ENCODE peak calls at places on chromosome X, in ten cellular contexts. K, Y, E, J, G, S, A, W, N and X are unnamed samples.

GRCh38 chrX:9864011-9864410 is 77.8 kb downstream of the SHROOM2 start:
- DNase-seq in J (peak; percentile 75), N (no peak), E (no peak), A (no peak), G (no peak), Y (no peak), K (no peak), S (no peak), W (no peak), X (no peak)

GRCh38 chrX:69145714-69146113 is 19.5 kb downstream of the PJA1 start:
- DNase-seq in S (no peak), Y (no peak), G (no peak), W (no peak), A (no peak), N (no peak), E (no peak), J (no peak), K (no peak), X (no peak)

GRCh38 chrX:30831082-30831481 is 58.0 kb downstream of the TAB3 start:
- DNase-seq in W (no peak), S (peak; percentile 6), N (no peak), G (no peak), A (no peak), Y (peak; percentile 9), K (no peak), J (no peak), E (no peak), X (peak; percentile 29)

GRCh38 chrX:103404225-103405008 is 28.1 kb downstream of the BEX3 start:
- DNase-seq in J (peak; percentile 82), E (peak; percentile 56), S (peak; percentile 88), A (peak; percentile 50), Y (peak; percentile 91), G (peak; percentile 79), W (peak; percentile 91), K (peak; percentile 62), N (peak; percentile 93), X (peak; percentile 59)

GRCh38 chrX:105475801-105476200 is 255.3 kb upstream of the TEX13A start:
- DNase-seq in G (no peak), K (no peak), N (no peak), Y (no peak), J (no peak), E (no peak), S (no peak), A (no peak), W (no peak), X (no peak)

GRCh38 chrX:23246001-23246400 is 88.6 kb upstream of the PTCHD1 start:
- DNase-seq in Y (no peak), W (no peak), K (no peak), S (peak; percentile 82), A (no peak), E (no peak), N (no peak), J (no peak), G (no peak), X (no peak)

GRCh38 chrX:13863326-13863725 is 46.4 kb upstream of the GPM6B start:
- DNase-seq in A (no peak), E (no peak), G (no peak), Y (no peak), S (peak; percentile 32), K (no peak), W (no peak), N (no peak), J (no peak), X (no peak)

GRCh38 chrX:18886005-18886343 is 97.9 kb downstream of the PHKA2 start:
- DNase-seq in W (no peak), J (peak; percentile 29), A (no peak), S (no peak), Y (no peak), N (no peak), K (no peak), E (no peak), G (no peak), X (peak; percentile 29)

GRCh38 chrX:68365356-68365755 is 67.9 kb downstream of the OPHN1 start:
- DNase-seq in J (no peak), G (no peak), N (peak; percentile 6), S (no peak), W (peak; percentile 47), E (no peak), K (no peak), Y (no peak), A (no peak), X (no peak)

GRCh38 chrX:2391869-2392606 is 108.7 kb downstream of the DHRSX start:
- DNase-seq in E (no peak), S (peak; percentile 96), N (peak; percentile 93), G (no peak), A (no peak), K (no peak), W (peak; percentile 82), J (peak; percentile 79), Y (peak; percentile 95), X (peak; percentile 69)

GRCh38 chrX:107731831-107732502 is 43.6 kb downstream of the TSC22D3 start:
- DNase-seq in S (peak; percentile 79), J (no peak), Y (peak; percentile 88), E (peak; percentile 94), A (peak; percentile 81), G (peak; percentile 90), K (peak; percentile 81), N (peak; percentile 97), W (peak; percentile 58), X (peak; percentile 78)

GRCh38 chrX:149036086-149036485 is 469.0 kb downstream of the IDS start:
- DNase-seq in A (no peak), G (no peak), W (no peak), S (no peak), J (no peak), N (peak; percentile 27), Y (no peak), K (no peak), E (no peak), X (no peak)

DNA sequence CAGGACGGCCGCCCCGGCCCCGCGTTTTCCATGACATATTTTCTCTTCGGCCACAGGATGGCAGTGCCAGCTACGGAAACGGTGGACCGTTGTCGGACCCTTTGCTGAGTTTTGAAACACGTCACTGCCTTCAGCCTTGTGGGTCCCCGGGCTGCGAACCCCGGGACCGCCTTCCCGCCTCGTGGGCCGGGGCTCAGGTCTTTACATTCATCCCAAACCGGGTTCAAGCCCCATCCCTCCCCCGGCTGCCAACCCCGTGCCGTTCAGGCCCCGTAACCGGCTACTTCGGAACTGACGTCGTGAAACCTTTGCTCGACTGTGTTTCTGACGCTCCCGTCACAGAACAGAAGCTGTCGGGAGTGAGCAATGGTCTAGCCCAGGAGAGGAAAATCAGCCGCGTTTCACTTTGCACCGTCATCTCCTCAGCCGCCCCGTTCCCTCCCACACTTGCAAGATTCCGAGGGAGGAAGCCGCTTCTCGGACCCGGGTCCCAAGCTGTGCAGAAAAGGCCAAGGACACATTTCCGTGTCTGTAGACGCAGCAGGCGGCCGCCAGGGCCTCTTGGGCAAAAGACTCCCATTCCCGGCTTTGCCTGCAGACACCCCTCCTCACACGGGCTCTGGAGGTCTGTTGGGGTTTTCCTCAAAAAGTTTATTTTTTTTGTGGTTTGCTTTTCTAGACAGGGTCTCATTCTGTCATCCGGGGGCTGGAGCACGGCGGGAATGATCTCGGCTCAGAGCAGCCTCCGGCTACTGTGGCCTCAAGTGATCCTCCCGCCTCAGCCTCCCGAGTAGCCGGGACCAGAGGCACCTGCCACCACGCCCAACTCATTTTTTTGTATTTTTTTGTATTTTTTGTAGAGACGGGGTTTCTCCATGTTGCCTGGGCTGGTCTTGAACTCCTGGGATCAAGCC is 41.4 kb upstream of the PPP2R3B start:
- DNase-seq in Y (no peak), E (no peak), S (no peak), A (no peak), K (no peak), N (no peak), G (no peak), J (peak; percentile 15), W (no peak), X (peak; percentile 89)
- H3K4me3 ChIP-seq in Y (peak overlapping the region; percentile 47), E (no peak overlapping the region), S (no peak overlapping the region), A (no peak overlapping the region), K (no peak overlapping the region), N (peak overlapping the region; percentile 33), G (no peak overlapping the region), J (no peak overlapping the region), W (peak overlapping the region; percentile 13), X (peak overlapping the region; percentile 49)

GRCh38 chrX:45847966-45848365 is 647.3 kb upstream of the DIPK2B start:
- DNase-seq in S (peak; percentile 58), E (no peak), K (no peak), G (no peak), N (no peak), A (no peak), J (no peak), Y (no peak), W (no peak), X (no peak)
- H3K36me3 ChIP-seq in S (peaks cover 2% of the 10 kb centered on the region), E (no peaks in the 10 kb centered on the region), K (no peaks in the 10 kb centered on the region), G (no peaks in the 10 kb centered on the region), N (no peaks in the 10 kb centered on the region), A (no peaks in the 10 kb centered on the region), J (peaks cover 1% of the 10 kb centered on the region), Y (peaks cover 54% of the 10 kb centered on the region), W (peaks cover 7% of the 10 kb centered on the region), X (peaks cover 35% of the 10 kb centered on the region)

GRCh38 chrX:153537526-153538295 is 20.3 kb downstream of the ATP2B3 start:
- DNase-seq in G (no peak), A (no peak), K (no peak), S (no peak), N (no peak), Y (no peak), E (no peak), W (no peak), J (no peak), X (no peak)

GRCh38 chrX:153537080-153537479 is 19.6 kb downstream of the ATP2B3 start:
- DNase-seq in J (no peak), K (no peak), G (no peak), W (no peak), S (no peak), N (no peak), A (no peak), E (no peak), Y (no peak), X (no peak)

GRCh38 chrX:153539171-153539978 is 21.9 kb downstream of the ATP2B3 start:
- DNase-seq in N (peak; percentile 67), W (peak; percentile 44), S (peak; percentile 36), G (peak; percentile 44), Y (peak; percentile 18), J (peak; percentile 76), A (peak; percentile 56), E (peak; percentile 39), K (peak; percentile 68), X (peak; percentile 92)

GRCh38 chrX:153539979-153540358 is 22.5 kb downstream of the ATP2B3 start:
- DNase-seq in J (no peak), A (no peak), W (no peak), G (no peak), E (no peak), N (no peak), K (no peak), S (no peak), Y (no peak), X (no peak)

DNA sequence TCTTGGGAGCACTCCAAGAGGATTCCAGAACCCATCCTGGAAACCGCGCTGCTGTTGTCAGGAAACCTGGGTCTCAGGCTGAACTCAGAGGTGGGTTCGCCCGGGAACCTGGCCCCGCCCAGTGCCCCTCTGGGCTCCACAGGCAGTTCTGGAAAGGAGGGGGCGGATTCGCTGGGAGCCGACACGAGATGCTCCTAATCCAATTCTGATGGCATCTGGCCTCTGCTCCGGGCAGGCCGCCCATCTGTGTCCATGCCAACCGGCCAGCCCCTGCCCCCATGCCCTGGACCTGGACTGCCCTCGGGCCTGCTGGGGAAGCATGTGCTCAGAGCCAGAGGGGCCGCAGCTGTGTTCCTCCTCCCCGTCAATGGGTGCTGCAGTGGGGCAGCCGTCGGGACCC is 21.0 kb downstream of the ATP2B3 start:
- DNase-seq in J (no peak), E (no peak), S (no peak), G (no peak), N (no peak), K (no peak), Y (no peak), A (no peak), W (no peak), X (no peak)
- H3K27me3 ChIP-seq in J (no peaks in the 10 kb centered on the region), E (no peaks in the 10 kb centered on the region), S (no peaks in the 10 kb centered on the region), G (no peaks in the 10 kb centered on the region), N (no peaks in the 10 kb centered on the region), K (no peaks in the 10 kb centered on the region), Y (peaks cover 3% of the 10 kb centered on the region), A (peaks cover 77% of the 10 kb centered on the region), W (peaks cover 10% of the 10 kb centered on the region), X (no peaks in the 10 kb centered on the region)

GRCh38 chrX:47191806-47192401 is 1.7 kb upstream of the UBA1 start:
- DNase-seq in N (no peak), Y (no peak), K (no peak), J (no peak), A (no peak), W (no peak), E (no peak), S (no peak), G (no peak), X (no peak)
- H3K4me3 ChIP-seq in N (peak overlapping the region; percentile 37), Y (peak overlapping the region; percentile 67), K (peak overlapping the region; percentile 43), J (peak overlapping the region; percentile 68), A (peak overlapping the region; percentile 57), W (peak overlapping the region; percentile 60), E (no peak overlapping the region), S (peak overlapping the region; percentile 46), G (no peak overlapping the region), X (peak overlapping the region; percentile 69)